ENCODE peak calls at places on chromosomes 11 and 22, in ten cellular contexts. M is pancreas, J is vagina, Y is dorsolateral prefrontal cortex, K is PC-9, U is fibroblast of pulmonary artery, C is H1, X is esophagus squamous epithelium, B is tibial nerve, D is AG04450. L is an unnamed sample.
A peak's percentile ranks its signal among the peaks of the same experiment; 100 is the strongest.

GRCh38 chr11:68424101-68424632 is 36.4 kb upstream of the PPP6R3 start:
- DNase-seq in U (no peak), C (no peak), J (no peak), M (no peak), B (no peak), Y (no peak), K (no peak), X (no peak), D (no peak), L (no peak)

GRCh38 chr22:30396871-30397655 is at the start of gene SEC14L2:
- DNase-seq in X (no peak), M (peak; percentile 88), Y (peak; percentile 83), U (peak; percentile 47), B (peak; percentile 59), J (no peak), D (no peak), C (no peak), K (peak; percentile 64), L (peak; percentile 31)

GRCh38 chr11:8381343-8381742 is 117.7 kb upstream of the LMO1 start:
- DNase-seq in B (no peak), X (no peak), C (no peak), K (no peak), M (no peak), Y (no peak), D (no peak), U (no peak), J (no peak), L (no peak)

GRCh38 chr22:32544953-32545558 is 70.4 kb downstream of the FBXO7 start:
- DNase-seq in J (no peak), B (no peak), D (no peak), X (no peak), Y (no peak), M (no peak), K (no peak), C (no peak), U (no peak), L (no peak)

GRCh38 chr11:121535122-121535796 is 82.5 kb upstream of the SORL1-AS1 start:
- DNase-seq in J (no peak), U (no peak), Y (no peak), X (no peak), C (no peak), D (no peak), B (no peak), K (no peak), M (no peak), L (no peak)

GRCh38 chr11:12154871-12155668 is 44.7 kb downstream of the MICAL2 start:
- DNase-seq in B (no peak), J (no peak), U (no peak), D (no peak), K (no peak), X (no peak), C (no peak), Y (no peak), M (no peak), L (no peak)

GRCh38 chr11:10095412-10096207 is 198.4 kb downstream of the SBF2 start:
- DNase-seq in B (no peak), D (no peak), X (no peak), J (no peak), U (no peak), K (no peak), Y (no peak), C (no peak), M (no peak), L (no peak)

GRCh38 chr11:46242462-46242960 is 35.0 kb upstream of the CREB3L1 start:
- DNase-seq in X (no peak), B (no peak), K (no peak), Y (no peak), D (no peak), C (no peak), J (no peak), M (no peak), U (no peak), L (no peak)

GRCh38 chr11:41613321-41613720 is 153.9 kb upstream of the LRRC4C start:
- DNase-seq in U (peak; percentile 5), J (no peak), D (no peak), M (no peak), Y (no peak), X (no peak), B (no peak), K (no peak), C (no peak), L (no peak)

DNA sequence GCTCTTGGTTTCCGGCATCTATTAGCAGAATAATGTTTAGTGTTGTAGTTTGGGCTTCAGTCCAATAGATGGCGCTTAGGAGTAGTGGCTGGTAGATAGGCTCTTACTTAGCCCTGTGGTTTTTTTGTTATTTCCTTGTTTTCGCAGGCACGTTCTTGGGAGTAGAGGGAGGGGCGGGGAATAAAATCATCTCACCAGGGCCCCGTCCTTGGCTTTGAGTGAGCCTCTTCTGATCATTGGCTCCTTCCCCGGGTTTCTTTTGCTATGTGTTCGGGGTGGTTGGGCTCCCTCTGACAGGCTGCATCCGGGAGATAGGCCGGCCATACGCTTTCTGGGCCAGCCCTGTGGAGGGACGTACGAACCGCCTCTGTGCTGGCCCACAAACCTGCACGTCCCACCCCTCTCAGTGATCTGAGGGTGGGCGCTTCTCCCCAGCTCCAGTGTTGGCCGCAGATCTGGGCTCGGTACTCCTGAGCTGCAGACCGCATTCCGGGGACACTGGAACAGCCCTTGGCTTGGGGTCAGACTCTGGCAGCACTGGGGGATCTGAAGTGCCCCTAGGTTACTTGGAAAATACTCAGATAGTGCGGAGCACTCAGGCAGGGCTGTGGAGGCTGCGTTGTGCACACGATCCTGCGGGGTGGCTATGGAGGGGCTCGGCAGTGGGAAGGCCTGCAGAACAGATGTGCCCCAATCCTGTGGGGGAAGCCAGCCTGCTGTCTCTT is 217.0 kb downstream of the DYNC2H1 start:
- DNase-seq in D (peak; percentile 45), X (no peak), J (no peak), U (peak; percentile 89), K (peak; percentile 29), C (peak; percentile 41), B (peak; percentile 59), Y (no peak), M (peak; percentile 37), L (peak; percentile 74)
- TF ChIP-seq CTCF in D (peak; percentile 87), X (peak; percentile 30), J (no peak), U (peak; percentile 84), K (peak; percentile 85), C (no peak), B (peak; percentile 45), Y (peak; percentile 50), M (peak; percentile 52), L (peak; percentile 75)

DNA sequence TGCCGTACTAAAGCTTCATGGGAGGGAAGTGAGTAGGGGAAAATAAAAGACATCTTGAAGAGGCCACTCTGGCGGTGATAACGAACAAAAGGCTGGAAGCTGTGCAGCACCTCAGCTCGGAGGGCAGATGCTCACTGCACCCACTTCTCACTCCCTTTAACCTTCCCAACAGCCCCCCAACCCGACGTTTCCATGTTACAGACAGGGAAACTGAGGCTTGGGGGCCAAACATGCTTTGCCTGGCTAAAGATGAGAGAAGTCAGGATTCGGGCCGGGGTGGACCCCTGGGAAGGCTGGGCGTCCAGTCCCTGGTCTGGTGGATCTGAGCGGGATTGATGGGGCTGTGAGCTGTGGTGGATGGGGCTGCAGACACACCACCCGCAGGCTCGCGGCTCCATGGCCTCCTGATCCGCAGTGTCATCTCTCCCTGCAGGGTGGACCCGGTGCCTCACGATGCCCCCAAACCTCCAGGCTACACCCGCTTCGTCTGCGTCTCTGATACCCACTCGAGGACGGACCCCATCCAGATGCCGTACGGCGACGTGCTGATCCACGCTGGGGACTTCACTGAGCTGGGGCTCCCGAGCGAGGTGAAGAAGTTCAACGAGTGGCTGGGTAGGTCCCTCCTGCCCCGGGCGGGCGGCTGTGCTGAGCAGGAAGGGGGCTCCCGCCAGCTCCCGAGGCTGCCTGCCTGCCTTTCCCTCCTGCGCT is 22.9 kb downstream of the MPPED1 start:
- DNase-seq in Y (no peak), D (no peak), U (no peak), B (no peak), X (no peak), M (no peak), J (no peak), C (no peak), K (no peak), L (no peak)
- H3K4me3 ChIP-seq in Y (no peak overlapping the region), D (no peak overlapping the region), U (no peak overlapping the region), B (no peak overlapping the region), X (no peak overlapping the region), M (no peak overlapping the region), J (no peak overlapping the region), C (no peak overlapping the region), K (no peak overlapping the region), L (no peak overlapping the region)

GRCh38 chr11:64170419-64170818 is 4.5 kb upstream of the MACROD1 start:
- DNase-seq in C (no peak), X (no peak), Y (no peak), J (no peak), U (no peak), M (no peak), K (no peak), D (no peak), B (no peak), L (no peak)

GRCh38 chr11:64165482-64165841 is 451 bp downstream of the MACROD1 start:
- DNase-seq in D (no peak), U (no peak), M (peak; percentile 80), C (no peak), Y (no peak), K (no peak), B (no peak), X (no peak), J (no peak), L (peak; percentile 33)

GRCh38 chr11:64164392-64165312 is 1.3 kb downstream of the MACROD1 start:
- DNase-seq in U (no peak), Y (no peak), J (no peak), C (no peak), K (peak; percentile 28), X (no peak), M (peak; percentile 82), D (no peak), B (no peak), L (no peak)

GRCh38 chr11:64163951-64164350 is 2.0 kb downstream of the MACROD1 start:
- DNase-seq in B (no peak), X (no peak), Y (no peak), J (no peak), K (no peak), C (no peak), D (no peak), M (peak; percentile 22), U (no peak), L (no peak)

GRCh38 chr11:64165842-64166635 is at the start of gene MACROD1:
- DNase-seq in Y (peak; percentile 86), B (peak; percentile 71), K (peak; percentile 98), X (no peak), U (peak; percentile 80), M (peak; percentile 97), C (no peak), J (no peak), D (peak; percentile 32), L (peak; percentile 91)
- TF ChIP-seq CTCF in Y (no peak), B (no peak), K (no peak), X (no peak), U (no peak), M (no peak), C (no peak), J (no peak), D (no peak), L (no peak)

DNA sequence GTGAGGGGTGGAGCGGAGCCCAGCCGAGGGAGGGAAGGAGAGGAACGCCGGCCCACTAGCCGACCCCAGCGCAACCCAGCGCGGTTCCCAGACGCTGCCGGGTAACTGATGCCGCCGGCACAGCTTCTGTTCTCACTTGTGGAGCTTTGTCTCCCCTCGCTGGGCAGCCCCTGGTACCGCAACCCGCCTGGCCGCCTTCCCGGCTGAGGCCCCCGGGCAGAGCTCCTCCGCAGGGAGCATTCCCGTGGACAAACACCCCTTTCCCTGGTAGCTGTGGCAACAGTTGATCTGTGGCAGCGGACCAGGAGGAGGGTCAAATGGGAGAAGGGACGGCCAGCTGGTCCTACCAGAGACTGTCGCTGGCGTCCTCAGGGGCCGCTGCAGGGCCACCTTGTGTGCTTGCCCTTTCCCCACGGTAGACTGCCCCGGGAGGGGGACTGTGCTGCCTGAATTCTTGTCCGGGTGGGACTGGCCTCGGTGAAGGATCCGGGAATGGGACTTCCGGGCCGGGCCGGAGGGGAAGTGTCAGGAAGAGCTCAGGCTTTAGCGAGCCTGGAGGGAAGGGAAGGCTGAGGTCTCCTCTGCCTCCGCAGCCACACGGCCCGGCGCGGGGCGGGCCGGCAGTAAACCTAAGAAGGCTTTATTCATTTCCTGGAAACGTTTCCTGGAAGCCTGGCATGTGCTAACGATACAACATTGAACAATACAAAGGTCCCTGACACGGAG is 468.0 kb downstream of the OPCML start:
- DNase-seq in K (no peak), D (peak; percentile 44), X (no peak), M (peak; percentile 89), U (peak; percentile 44), B (peak; percentile 50), J (no peak), C (peak; percentile 67), Y (peak; percentile 67), L (no peak)
- H3K4me3 ChIP-seq in K (no peak overlapping the region), D (peak overlapping the region; percentile 67), X (peak overlapping the region; percentile 38), M (peak overlapping the region; percentile 47), U (peak overlapping the region; percentile 38), B (peak overlapping the region; percentile 55), J (peak overlapping the region; percentile 46), C (peak overlapping the region; percentile 61), Y (peak overlapping the region; percentile 27), L (no peak overlapping the region)

L was measured in GM12865.